ENCODE peak calls at places on chromosome 2, in nine cellular contexts. Y, M, R, G, U, L, V, E and I are unnamed samples.

GRCh38 chr2:160429248-160430000 is 64.2 kb downstream of the RBMS1 start:
- DNase-seq in Y (no peak), M (no peak), R (peak), G (peak), U (peak), L (peak), V (no peak), E (peak), I (peak)

GRCh38 chr2:177753682-177754475 is 318.7 kb downstream of the PDE11A start:
- DNase-seq in Y (peak), M (peak), R (peak), G (peak), U (peak), L (peak), V (peak), E (peak), I (peak)

GRCh38 chr2:231991664-231992063 is 30.2 kb downstream of the DIS3L2 start:
- DNase-seq in Y (no peak), M (no peak), R (peak), G (no peak), U (peak), L (peak), V (no peak), E (no peak), I (peak)

GRCh38 chr2:236889081-236889780 is 196.5 kb upstream of the COPS8 start:
- DNase-seq in Y (no peak), M (no peak), R (no peak), G (no peak), U (no peak), L (no peak), V (no peak), E (no peak), I (peak)

GRCh38 chr2:207624170-207625013 is 802 bp downstream of the METTL21A start:
- DNase-seq in Y (peak), M (peak), R (peak), G (peak), U (peak), L (peak), V (peak), E (peak), I (peak)

GRCh38 chr2:96924775-96925747 is 55.2 kb upstream of the SEMA4C start:
- DNase-seq in Y (no peak), M (no peak), R (no peak), G (no peak), U (no peak), L (no peak), V (no peak), E (no peak), I (no peak)

GRCh38 chr2:200679157-200679934 is 93.5 kb downstream of the AOX1 start:
- DNase-seq in Y (no peak), M (no peak), R (peak), G (no peak), U (no peak), L (no peak), V (no peak), E (no peak), I (no peak)

GRCh38 chr2:96325038-96325883 is at the start of gene ITPRIPL1:
- DNase-seq in Y (no peak), M (no peak), R (no peak), G (peak), U (peak), L (no peak), V (peak), E (peak), I (peak)

GRCh38 chr2:226934546-226935243 is 98.8 kb downstream of the RHBDD1 start:
- DNase-seq in Y (no peak), M (no peak), R (peak), G (no peak), U (peak), L (no peak), V (no peak), E (no peak), I (no peak)

GRCh38 chr2:26144953-26145680 is 27.8 kb upstream of the GAREM2 start:
- DNase-seq in Y (peak), M (peak), R (peak), G (peak), U (peak), L (peak), V (peak), E (peak), I (peak)

GRCh38 chr2:15816226-15816625 is 124.1 kb upstream of the MYCN start:
- DNase-seq in Y (no peak), M (no peak), R (no peak), G (no peak), U (no peak), L (no peak), V (no peak), E (no peak), I (no peak)

GRCh38 chr2:240809276-240809675 is 10.7 kb downstream of the KIF1A start:
- DNase-seq in Y (no peak), M (no peak), R (no peak), G (no peak), U (no peak), L (no peak), V (no peak), E (no peak), I (no peak)

DNA sequence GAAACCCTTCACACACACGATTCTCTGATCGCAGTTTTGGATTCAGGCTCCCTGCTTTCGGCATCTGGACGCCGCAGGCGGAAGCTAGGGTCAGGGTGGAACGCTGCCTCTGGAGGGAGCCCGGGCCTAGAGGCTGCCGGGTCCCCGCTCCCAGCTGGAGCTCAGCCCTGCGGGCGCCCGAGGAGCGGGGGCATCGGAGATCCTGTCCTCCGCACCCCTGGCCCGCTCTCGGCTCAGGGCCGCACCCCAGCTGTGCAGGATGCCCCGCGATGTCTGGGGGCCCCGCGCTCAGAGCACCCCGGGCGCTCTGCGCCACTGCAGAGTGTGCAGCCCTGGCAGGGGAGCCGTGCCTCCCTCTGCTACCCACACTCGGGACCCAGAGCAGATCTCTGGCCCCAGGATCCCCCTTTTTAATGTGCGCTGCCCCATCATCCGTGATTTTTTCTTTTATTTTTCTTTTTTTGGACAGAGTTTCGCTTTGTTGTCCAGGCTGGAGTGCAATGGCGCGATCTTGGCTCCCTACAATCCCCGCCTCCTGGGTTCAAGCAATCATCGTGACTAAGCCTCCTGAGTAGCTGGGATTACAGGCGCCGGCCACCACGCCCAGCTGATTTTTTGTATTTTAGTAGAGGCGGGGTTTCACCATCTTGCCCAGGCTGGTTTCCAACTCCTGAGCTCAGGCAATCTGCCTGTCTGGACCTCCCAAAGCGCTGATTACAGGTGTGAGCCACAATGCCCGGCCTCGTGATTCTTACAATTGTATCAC is 54.8 kb upstream of the TUBA3E start:
- DNase-seq in Y (no peak), M (peak), R (no peak), G (no peak), U (peak), L (no peak), V (peak), E (no peak), I (no peak)
- H3K4me2 ChIP-seq in Y (no peak), M (peak), R (peak), G (no peak), U (no peak), L (peak), V (no peak), E (no peak), I (no peak)

DNA sequence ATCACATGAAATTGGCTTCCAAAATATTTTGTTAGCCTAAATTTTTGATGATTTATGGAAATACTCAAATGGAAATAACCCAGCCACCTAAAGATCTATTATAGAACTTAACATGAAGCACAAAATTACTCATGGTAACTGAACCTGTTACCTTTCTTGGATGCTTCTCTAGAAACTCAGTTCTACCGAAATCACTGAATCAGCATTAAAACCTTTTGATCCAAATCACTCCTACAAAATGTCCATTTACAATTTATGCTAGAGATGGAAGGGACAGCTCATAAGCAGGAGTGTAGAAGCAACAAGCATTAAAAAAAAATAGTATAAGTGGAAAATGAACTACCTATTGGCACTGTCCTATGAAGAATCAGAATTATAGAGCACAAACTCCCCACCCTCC is 2.1 kb downstream of the PRPF40A start:
- DNase-seq in Y (no peak), M (no peak), R (no peak), G (no peak), U (no peak), L (no peak), V (no peak), E (no peak), I (no peak)
- H3K4me3 ChIP-seq in Y (no peak), M (peak), R (no peak), G (no peak), U (peak), L (no peak), V (no peak), E (peak), I (no peak)

GRCh38 chr2:39534095-39534711 is 97.1 kb upstream of the MAP4K3 start:
- DNase-seq in Y (no peak), M (no peak), R (peak), G (no peak), U (peak), L (no peak), V (no peak), E (no peak), I (no peak)

GRCh38 chr2:39531220-39531777 is 94.2 kb upstream of the MAP4K3 start:
- DNase-seq in Y (no peak), M (no peak), R (no peak), G (no peak), U (no peak), L (no peak), V (no peak), E (no peak), I (no peak)

GRCh38 chr2:39530423-39530866 is 93.4 kb upstream of the MAP4K3 start:
- DNase-seq in Y (no peak), M (no peak), R (peak), G (no peak), U (peak), L (peak), V (no peak), E (peak), I (peak)

GRCh38 chr2:39535606-39536185 is 98.6 kb upstream of the MAP4K3 start:
- DNase-seq in Y (no peak), M (no peak), R (no peak), G (no peak), U (no peak), L (no peak), V (no peak), E (no peak), I (no peak)

GRCh38 chr2:39532933-39533332 is 95.8 kb upstream of the MAP4K3 start:
- DNase-seq in Y (no peak), M (no peak), R (no peak), G (no peak), U (no peak), L (no peak), V (no peak), E (no peak), I (no peak)
- H3K4me2 ChIP-seq in Y (no peak), M (no peak), R (no peak), G (no peak), U (no peak), L (no peak), V (no peak), E (no peak), I (no peak)

GRCh38 chr2:134261398-134262131 is 7.7 kb downstream of the MGAT5 start:
- DNase-seq in Y (no peak), M (no peak), R (no peak), G (no peak), U (peak), L (no peak), V (no peak), E (peak), I (peak)

GRCh38 chr2:134258684-134259408 is 5.0 kb downstream of the MGAT5 start:
- DNase-seq in Y (no peak), M (no peak), R (no peak), G (no peak), U (no peak), L (no peak), V (no peak), E (peak), I (no peak)

GRCh38 chr2:134260726-134261125 is 6.9 kb downstream of the MGAT5 start:
- DNase-seq in Y (no peak), M (no peak), R (peak), G (peak), U (peak), L (peak), V (no peak), E (no peak), I (no peak)

GRCh38 chr2:134259571-134259970 is 5.7 kb downstream of the MGAT5 start:
- DNase-seq in Y (no peak), M (no peak), R (no peak), G (no peak), U (no peak), L (peak), V (no peak), E (no peak), I (peak)

GRCh38 chr2:134262666-134263065 is 8.8 kb downstream of the MGAT5 start:
- DNase-seq in Y (no peak), M (no peak), R (no peak), G (no peak), U (no peak), L (no peak), V (no peak), E (peak), I (no peak)
- H3K4me3 ChIP-seq in Y (no peak), M (no peak), R (no peak), G (no peak), U (no peak), L (no peak), V (no peak), E (peak), I (no peak)